ENCODE peak calls at places on chromosome 9, in five cellular contexts. B, U, V, N and Q are unnamed samples.

GRCh38 chr9:124721109-124721850 is 49.8 kb downstream of the NR6A1 start:
- DNase-seq in B (no peak), U (peak), N (no peak), V (no peak), Q (peak)

GRCh38 chr9:92723801-92724323 is 40.8 kb downstream of the BICD2 start:
- DNase-seq in B (no peak), V (no peak), N (no peak), U (no peak), Q (no peak)

GRCh38 chr9:83570359-83570758 is 32.2 kb upstream of the FRMD3 start:
- DNase-seq in B (no peak), U (no peak), N (no peak), V (no peak), Q (no peak)

GRCh38 chr9:127450170-127450830 is 906 bp downstream of the RPL12 start:
- DNase-seq in U (no peak), B (no peak), N (no peak), V (no peak), Q (no peak)

GRCh38 chr9:38136386-38136785 is 67.4 kb upstream of the SHB start:
- DNase-seq in U (no peak), N (no peak), V (no peak), B (no peak), Q (no peak)

GRCh38 chr9:23824241-23825142 is 1.5 kb downstream of the ELAVL2 start:
- DNase-seq in N (no peak), U (no peak), V (no peak), B (no peak), Q (peak)

GRCh38 chr9:112332272-112332671 is 1.1 kb downstream of the PTBP3 start:
- DNase-seq in U (no peak), B (no peak), V (no peak), N (no peak), Q (no peak)

GRCh38 chr9:115941561-115942315 is 211.9 kb upstream of the PAPPA start:
- DNase-seq in N (no peak), B (no peak), V (no peak), U (no peak), Q (no peak)

GRCh38 chr9:72386186-72386585 is 21.2 kb upstream of the ZFAND5 start:
- DNase-seq in V (no peak), N (no peak), U (no peak), B (no peak), Q (no peak)

GRCh38 chr9:112831281-112831851 is 59.3 kb downstream of the SLC46A2 start:
- DNase-seq in V (no peak), B (no peak), N (no peak), U (no peak), Q (no peak)

GRCh38 chr9:108033976-108034964 is 544.7 kb upstream of the KLF4 start:
- DNase-seq in V (no peak), B (no peak), N (no peak), U (no peak), Q (no peak)

GRCh38 chr9:76687861-76688374 is 76.3 kb upstream of the PCA3 start:
- DNase-seq in V (no peak), N (no peak), U (no peak), B (no peak), Q (no peak)

GRCh38 chr9:92426501-92426900 is 2.2 kb upstream of the OMD start:
- DNase-seq in U (no peak), N (no peak), V (no peak), B (no peak), Q (no peak)

GRCh38 chr9:124267271-124267807 is 9.6 kb downstream of the NEK6 start:
- DNase-seq in B (no peak), V (no peak), N (no peak), U (no peak), Q (no peak)

GRCh38 chr9:27385606-27386005 is 88.7 kb upstream of the EQTN start:
- DNase-seq in V (no peak), B (no peak), N (no peak), U (no peak), Q (no peak)

GRCh38 chr9:72524820-72525539 is 3.6 kb downstream of the TMC1 start:
- DNase-seq in U (no peak), N (no peak), B (peak), V (peak), Q (peak)

GRCh38 chr9:132725306-132725705 is 55.0 kb downstream of the GTF3C4 start:
- DNase-seq in V (no peak), B (no peak), U (no peak), N (no peak), Q (no peak)

GRCh38 chr9:129166962-129167557 is 11.0 kb downstream of the IER5L start:
- DNase-seq in U (peak), N (peak), V (no peak), B (no peak), Q (peak)

GRCh38 chr9:98997580-98997979 is 53.9 kb downstream of the COL15A1 start:
- DNase-seq in N (no peak), U (no peak), V (no peak), B (no peak), Q (no peak)

GRCh38 chr9:82665324-82665723 is 397.6 kb downstream of the RASEF start:
- DNase-seq in U (no peak), B (no peak), N (no peak), V (no peak), Q (no peak)

GRCh38 chr9:122394265-122395242 is 23.7 kb downstream of the PTGS1 start:
- DNase-seq in B (no peak), U (no peak), V (no peak), N (no peak), Q (no peak)

GRCh38 chr9:21996858-21997257 is 2.3 kb downstream of the CDKN2B-AS1 start:
- DNase-seq in B (no peak), V (no peak), N (no peak), U (no peak), Q (peak)

GRCh38 chr9:93665566-93666278 is 89.3 kb downstream of the PHF2 start:
- DNase-seq in B (no peak), U (no peak), V (no peak), N (no peak), Q (no peak)

GRCh38 chr9:79757906-79758669 is 186.3 kb downstream of the TLE4 start:
- DNase-seq in U (no peak), B (no peak), V (no peak), N (no peak), Q (peak)

GRCh38 chr9:78436873-78437272 is 139.9 kb downstream of the PSAT1 start:
- DNase-seq in N (no peak), B (no peak), V (no peak), U (no peak), Q (no peak)

GRCh38 chr9:130286781-130287428 is 21.3 kb downstream of the HMCN2 start:
- DNase-seq in U (no peak), N (no peak), B (no peak), V (no peak), Q (no peak)

GRCh38 chr9:130286072-130286770 is 20.7 kb downstream of the HMCN2 start:
- DNase-seq in N (no peak), U (no peak), B (no peak), V (no peak), Q (no peak)

GRCh38 chr9:130288926-130289705 is 23.6 kb downstream of the HMCN2 start:
- DNase-seq in V (no peak), N (no peak), U (no peak), B (no peak), Q (peak)

GRCh38 chr9:130288393-130288792 is 22.8 kb downstream of the HMCN2 start:
- DNase-seq in N (no peak), U (no peak), B (no peak), V (no peak), Q (no peak)

DNA sequence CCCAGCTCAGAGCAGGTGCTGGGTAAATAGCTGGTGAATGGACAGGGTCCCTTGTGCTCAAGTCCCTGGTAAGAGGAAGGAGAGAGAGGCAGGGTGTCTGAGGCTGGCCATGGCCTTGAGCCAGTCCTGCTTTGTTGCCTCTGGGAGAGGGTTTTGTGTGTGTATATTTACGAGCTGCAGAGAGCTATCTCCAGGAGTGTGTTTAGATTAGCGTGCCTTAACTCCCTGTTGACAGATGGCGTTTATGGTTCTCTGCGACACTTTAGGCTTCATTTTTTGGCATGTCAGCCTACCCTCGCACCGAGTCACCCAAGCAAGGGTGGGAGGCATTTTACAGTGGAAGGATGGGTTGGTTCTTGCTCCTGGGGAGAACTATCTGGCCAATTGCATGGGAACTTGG is 22.2 kb downstream of the HMCN2 start:
- DNase-seq in V (no peak), U (no peak), N (no peak), B (no peak), Q (no peak)
- TF ChIP-seq EZH2 in V (no peak), U (no peak), N (no peak), B (no peak), Q (no peak)

DNA sequence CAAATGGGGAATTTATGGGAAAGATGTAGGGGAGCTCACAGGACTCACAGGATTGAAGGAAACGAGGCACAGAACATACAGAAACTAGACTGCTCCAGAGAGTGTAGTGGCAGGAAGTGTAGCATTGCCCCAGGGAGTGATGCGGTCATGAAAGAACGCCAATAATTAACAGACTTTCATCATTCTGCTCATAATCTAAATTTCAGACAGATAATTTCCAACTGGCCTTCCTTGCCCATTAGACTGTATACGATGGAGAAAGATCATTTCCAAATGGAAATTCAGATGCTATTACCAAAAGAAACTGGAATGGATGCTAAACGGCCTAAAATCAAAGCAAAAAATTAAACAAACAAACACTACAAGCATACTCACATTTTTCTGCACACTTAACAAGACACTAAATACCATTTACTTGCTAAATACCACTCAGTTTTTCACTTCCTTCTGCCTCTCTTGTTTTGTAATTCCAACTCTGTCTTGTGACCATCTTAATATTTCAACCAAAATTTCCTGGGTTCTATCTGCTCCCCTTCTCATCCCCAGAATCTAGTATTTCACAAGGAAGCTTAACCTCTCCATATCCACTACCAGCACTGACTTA is 110.2 kb upstream of the LPAR1 start:
- DNase-seq in N (no peak), B (no peak), V (no peak), U (no peak), Q (no peak)
- TF ChIP-seq CREB1 in N (no peak), B (no peak), V (no peak), U (no peak), Q (no peak)

DNA sequence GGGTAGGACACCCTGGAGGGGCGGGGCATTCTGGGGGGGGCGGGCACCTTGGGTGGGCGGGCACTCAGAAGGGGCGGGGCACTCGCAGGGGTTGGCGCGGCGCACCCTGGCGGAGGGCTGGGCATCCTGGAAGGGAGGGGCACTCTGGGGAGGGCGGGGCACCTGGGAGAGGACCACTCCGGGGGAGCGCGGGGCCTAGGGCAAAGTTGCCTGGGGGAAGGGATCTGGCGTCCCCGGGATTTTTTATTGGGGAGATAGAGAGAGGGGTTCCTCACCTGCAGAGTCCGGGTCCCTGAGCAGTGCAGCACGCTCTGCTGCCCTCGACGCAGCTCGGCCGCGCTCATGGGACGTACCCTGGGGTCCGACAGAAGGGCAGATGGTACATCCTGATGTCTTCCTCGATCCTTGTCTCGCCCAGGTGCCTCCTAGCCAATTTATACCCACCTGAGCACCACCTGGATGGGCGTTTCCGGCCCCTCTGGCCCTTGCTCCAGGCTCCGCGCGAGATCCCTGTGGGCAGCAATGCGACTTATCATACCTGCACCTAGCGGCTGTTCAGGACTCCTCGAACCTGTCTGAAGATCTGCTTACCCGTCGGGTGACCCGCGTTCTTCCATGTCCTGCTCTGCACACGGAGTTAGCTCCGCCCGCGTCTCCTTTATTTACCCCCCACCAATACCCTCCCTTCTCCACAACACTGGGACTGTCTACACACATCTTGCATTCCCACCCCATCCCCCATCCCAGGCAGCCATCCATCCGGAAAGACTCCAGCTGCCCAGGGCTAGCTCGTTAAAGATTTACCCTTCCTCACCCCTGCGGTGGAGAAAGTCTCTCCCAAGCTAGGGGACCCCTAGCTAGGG is at the start of gene KIF12:
- DNase-seq in V (no peak), U (peak), N (peak), B (no peak), Q (peak)
- TF ChIP-seq EZH2 in V (no peak), U (no peak), N (no peak), B (no peak), Q (peak)

DNA sequence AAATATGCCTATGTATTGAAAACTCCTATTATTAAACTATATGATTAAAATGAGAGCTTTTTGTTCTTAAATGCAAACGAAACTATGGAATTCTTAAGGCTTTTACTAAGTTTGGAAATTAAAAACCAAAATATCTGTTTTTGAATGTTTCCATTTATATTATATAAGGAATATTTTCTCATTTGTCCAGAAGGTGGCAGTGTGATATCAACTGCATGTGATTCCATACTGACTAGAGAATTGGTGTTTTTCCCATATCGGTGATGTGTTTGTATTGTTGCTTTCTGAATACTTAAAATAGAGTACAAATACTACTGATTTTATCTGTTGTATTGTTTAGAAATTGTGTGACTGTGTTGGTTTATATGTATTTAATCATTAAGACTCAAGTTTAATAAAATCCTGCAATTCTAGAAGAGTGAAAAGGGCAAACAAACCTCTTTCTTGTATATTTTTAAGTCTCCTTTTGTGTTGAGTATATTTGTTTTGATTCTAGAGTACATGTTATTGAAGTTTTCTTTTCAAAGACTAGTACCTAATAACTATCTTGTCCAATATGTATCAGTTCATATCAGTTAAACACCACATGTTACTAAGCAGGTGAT is 320.8 kb downstream of the CCDC171 start:
- DNase-seq in B (no peak), V (no peak), N (no peak), U (peak), Q (peak)
- TF ChIP-seq CREB1 in B (no peak), V (no peak), N (no peak), U (no peak), Q (no peak)